ENCODE peak calls at places on chromosome 19, in seven cellular contexts. T, U, H, E, W, G and J are unnamed samples.

GRCh38 chr19:38730731-38731589 is 13.3 kb downstream of the CAPN12 start:
- DNase-seq in T (peak; percentile 62), U (no peak), H (no peak), E (peak; percentile 47), W (peak; percentile 23), G (peak; percentile 32), J (no peak)

GRCh38 chr19:5774921-5775320 is 9.6 kb downstream of the PRR22 start:
- DNase-seq in T (no peak), U (no peak), H (no peak), E (no peak), W (no peak), G (no peak), J (no peak)

GRCh38 chr19:19321143-19321577 is 531 bp downstream of the MAU2 start:
- DNase-seq in T (no peak), U (no peak), H (no peak), E (no peak), W (peak; percentile 47), G (no peak), J (no peak)

GRCh38 chr19:51800849-51801244 is 5.9 kb downstream of the FPR3 start:
- DNase-seq in T (no peak), U (no peak), H (no peak), E (no peak), W (no peak), G (no peak), J (no peak)

GRCh38 chr19:54473071-54473941 is at the start of gene CDC42EP5:
- DNase-seq in T (peak; percentile 88), U (peak; percentile 82), H (no peak), E (peak; percentile 87), W (peak; percentile 40), G (peak; percentile 73), J (no peak)

GRCh38 chr19:19382118-19382517 is 23.4 kb upstream of the GATAD2A start:
- DNase-seq in T (no peak), U (no peak), H (no peak), E (no peak), W (no peak), G (no peak), J (no peak)

GRCh38 chr19:40688987-40689338 is 1.5 kb downstream of the NUMBL start:
- DNase-seq in T (no peak), U (no peak), H (no peak), E (no peak), W (no peak), G (no peak), J (no peak)

GRCh38 chr19:13396256-13397080 is 109.8 kb downstream of the CACNA1A start:
- DNase-seq in T (peak; percentile 73), U (peak; percentile 20), H (no peak), E (peak; percentile 71), W (peak; percentile 88), G (peak; percentile 45), J (no peak)

GRCh38 chr19:47470447-47471195 is 1.1 kb downstream of the SLC8A2 start:
- DNase-seq in T (no peak), U (no peak), H (no peak), E (no peak), W (no peak), G (no peak), J (no peak)

GRCh38 chr19:6678690-6679109 is 8.7 kb upstream of the TNFSF14 start:
- DNase-seq in T (no peak), U (no peak), H (no peak), E (no peak), W (no peak), G (no peak), J (peak; percentile 46)

GRCh38 chr19:29860492-29860891 is 48.7 kb downstream of the CCNE1 start:
- DNase-seq in T (no peak), U (no peak), H (no peak), E (no peak), W (peak; percentile 54), G (no peak), J (no peak)

GRCh38 chr19:56133858-56134654 is 7.0 kb upstream of the ZNF444 start:
- DNase-seq in T (no peak), U (no peak), H (no peak), E (no peak), W (no peak), G (peak; percentile 76), J (no peak)
- H3K27ac ChIP-seq in T (no peak overlapping the region), U (no peak overlapping the region), H (no peak overlapping the region), E (no peak overlapping the region), W (no peak overlapping the region), G (peak overlapping the region; percentile 65), J (no peak overlapping the region)

GRCh38 chr19:49150944-49151243 is 4.3 kb downstream of the HRC start:
- DNase-seq in T (no peak), U (no peak), H (no peak), E (no peak), W (no peak), G (no peak), J (no peak)
- H3K27ac ChIP-seq in T (peak overlapping the region; percentile 71), U (peak overlapping the region; percentile 95), H (no peak overlapping the region), E (no peak overlapping the region), W (no peak overlapping the region), G (peak overlapping the region; percentile 73), J (no peak overlapping the region)

GRCh38 chr19:17335575-17335974 is 920 bp upstream of the ANO8 start:
- DNase-seq in T (no peak), U (no peak), H (no peak), E (no peak), W (no peak), G (no peak), J (no peak)
- H3K27ac ChIP-seq in T (no peak overlapping the region), U (peak overlapping the region; percentile 82), H (no peak overlapping the region), E (no peak overlapping the region), W (no peak overlapping the region), G (no peak overlapping the region), J (peak overlapping the region; percentile 95)

GRCh38 chr19:42276821-42277220 is 7.8 kb downstream of the CIC start:
- DNase-seq in T (no peak), U (no peak), H (no peak), E (no peak), W (no peak), G (no peak), J (no peak)
- H3K27ac ChIP-seq in T (peak overlapping the region; percentile 93), U (peak overlapping the region; percentile 98), H (no peak overlapping the region), E (no peak overlapping the region), W (no peak overlapping the region), G (peak overlapping the region; percentile 89), J (peak overlapping the region; percentile 86)

DNA sequence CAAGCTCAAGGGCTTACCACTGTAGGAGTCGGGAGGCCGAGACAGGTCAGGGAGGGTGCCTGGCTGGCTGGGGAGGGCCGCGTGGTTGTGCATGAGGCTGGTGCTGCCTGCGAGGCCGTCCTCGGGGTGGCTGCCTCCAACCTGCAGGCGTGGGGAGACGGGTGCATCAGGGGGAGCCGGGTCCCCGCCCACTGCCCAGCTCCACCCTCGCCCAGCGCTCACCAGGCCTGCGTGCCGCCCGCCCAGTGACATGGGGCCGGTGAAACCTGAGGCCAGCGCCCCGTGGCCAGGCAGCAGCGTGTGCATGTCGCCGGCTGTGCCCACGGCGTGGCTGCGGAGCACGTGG is 13.8 kb upstream of the UQCR11 start:
- DNase-seq in T (no peak), U (no peak), H (no peak), E (no peak), W (no peak), G (no peak), J (no peak)
- H3K27ac ChIP-seq in T (no peak overlapping the region), U (no peak overlapping the region), H (no peak overlapping the region), E (no peak overlapping the region), W (no peak overlapping the region), G (no peak overlapping the region), J (no peak overlapping the region)

DNA sequence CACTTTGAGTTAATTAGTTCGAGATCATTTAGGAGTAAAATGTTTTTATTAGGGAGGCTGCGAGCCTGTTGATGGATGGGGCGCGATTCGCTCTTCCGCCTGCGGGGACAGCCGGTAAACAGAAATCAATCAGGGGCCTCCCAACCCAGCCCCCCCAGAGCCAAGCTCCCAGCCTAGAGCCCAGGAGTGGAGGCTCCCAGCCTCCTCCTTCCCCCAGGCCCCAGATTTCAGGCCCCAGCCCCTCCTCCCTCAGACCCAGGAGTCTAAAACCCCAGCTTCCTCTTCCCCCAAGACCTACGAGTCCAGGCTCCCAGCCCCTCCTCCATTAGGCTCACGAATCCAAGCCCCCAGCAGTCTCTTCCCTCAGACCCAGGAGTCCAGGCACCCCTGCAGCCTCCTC is 9.7 kb upstream of the ERFL start:
- DNase-seq in T (no peak), U (no peak), H (no peak), E (no peak), W (no peak), G (no peak), J (no peak)
- H3K27ac ChIP-seq in T (no peak overlapping the region), U (no peak overlapping the region), H (no peak overlapping the region), E (no peak overlapping the region), W (no peak overlapping the region), G (no peak overlapping the region), J (no peak overlapping the region)

GRCh38 chr19:10642473-10642872 is 11.7 kb upstream of the ILF3 start:
- DNase-seq in T (no peak), U (no peak), H (no peak), E (no peak), W (no peak), G (no peak), J (no peak)
- H3K27ac ChIP-seq in T (no peak overlapping the region), U (no peak overlapping the region), H (no peak overlapping the region), E (no peak overlapping the region), W (no peak overlapping the region), G (peak overlapping the region; percentile 41), J (no peak overlapping the region)